ENCODE peak calls at places on chromosomes 11 and 22, in six cellular contexts. One of them, this sample, is unnamed.

GRCh38 chr11:118789501-118790356 is 1.2 kb downstream of the DDX6 start:
- DNase-seq in AG04450: no peak
- DNase-seq in Peyer's patch: peak
- DNase-seq in fibroblast of lung: peak
- DNase-seq in pancreas: no peak
- DNase-seq in astrocyte: peak
- DNase-seq in this sample: no peak

GRCh38 chr11:95165638-95166037 is 65.4 kb downstream of the SESN3 start:
- DNase-seq in fibroblast of lung: no peak
- DNase-seq in pancreas: no peak
- DNase-seq in astrocyte: no peak
- DNase-seq in AG04450: no peak
- DNase-seq in Peyer's patch: no peak
- DNase-seq in this sample: no peak

GRCh38 chr11:128240546-128240945 is 346.8 kb downstream of the ETS1 start:
- DNase-seq in fibroblast of lung: peak
- DNase-seq in AG04450: no peak
- DNase-seq in astrocyte: peak
- DNase-seq in pancreas: no peak
- DNase-seq in Peyer's patch: no peak
- DNase-seq in this sample: no peak

GRCh38 chr11:2289859-2290258 is 11.9 kb downstream of the C11orf21 start:
- DNase-seq in AG04450: no peak
- DNase-seq in pancreas: no peak
- DNase-seq in Peyer's patch: no peak
- DNase-seq in astrocyte: no peak
- DNase-seq in fibroblast of lung: no peak
- DNase-seq in this sample: no peak

GRCh38 chr11:64339754-64340408 is at the start of gene CCDC88B:
- DNase-seq in fibroblast of lung: no peak
- DNase-seq in Peyer's patch: peak
- DNase-seq in AG04450: no peak
- DNase-seq in astrocyte: no peak
- DNase-seq in pancreas: no peak
- DNase-seq in this sample: no peak

GRCh38 chr11:112227002-112227401 is 774 bp downstream of the PTS start:
- DNase-seq in pancreas: no peak
- DNase-seq in astrocyte: peak
- DNase-seq in Peyer's patch: no peak
- DNase-seq in fibroblast of lung: peak
- DNase-seq in AG04450: no peak
- DNase-seq in this sample: no peak

GRCh38 chr11:66008095-66008467 is 3.7 kb upstream of the CST6 start:
- DNase-seq in Peyer's patch: no peak
- DNase-seq in fibroblast of lung: no peak
- DNase-seq in AG04450: no peak
- DNase-seq in astrocyte: no peak
- DNase-seq in pancreas: no peak
- DNase-seq in this sample: no peak

GRCh38 chr22:22682807-22683667 is 38.6 kb downstream of the GGTLC2 start:
- DNase-seq in fibroblast of lung: peak
- DNase-seq in pancreas: no peak
- DNase-seq in astrocyte: peak
- DNase-seq in Peyer's patch: no peak
- DNase-seq in AG04450: no peak
- DNase-seq in this sample: no peak

GRCh38 chr11:16856022-16856471 is 117.6 kb downstream of the C11orf58 start:
- DNase-seq in pancreas: no peak
- DNase-seq in astrocyte: no peak
- DNase-seq in Peyer's patch: no peak
- DNase-seq in fibroblast of lung: no peak
- DNase-seq in AG04450: no peak
- DNase-seq in this sample: no peak

GRCh38 chr11:99505319-99505718 is 484.6 kb downstream of the CNTN5 start:
- DNase-seq in pancreas: no peak
- DNase-seq in AG04450: peak
- DNase-seq in Peyer's patch: no peak
- DNase-seq in astrocyte: peak
- DNase-seq in fibroblast of lung: peak
- DNase-seq in this sample: no peak

GRCh38 chr11:64724863-64725535 is 2.0 kb upstream of the NRXN2 start:
- DNase-seq in pancreas: no peak
- DNase-seq in fibroblast of lung: no peak
- DNase-seq in astrocyte: no peak
- DNase-seq in Peyer's patch: no peak
- DNase-seq in AG04450: no peak
- DNase-seq in this sample: no peak

GRCh38 chr11:94128746-94129504 is at the start of gene PANX1:
- DNase-seq in AG04450: peak
- DNase-seq in Peyer's patch: peak
- DNase-seq in fibroblast of lung: peak
- DNase-seq in pancreas: peak
- DNase-seq in astrocyte: peak
- DNase-seq in this sample: peak

GRCh38 chr11:65788801-65789200 is 1.9 kb downstream of the OVOL1 start:
- DNase-seq in fibroblast of lung: no peak
- DNase-seq in Peyer's patch: no peak
- DNase-seq in astrocyte: no peak
- DNase-seq in pancreas: no peak
- DNase-seq in AG04450: no peak
- DNase-seq in this sample: no peak

GRCh38 chr22:46665151-46665695 is 45.0 kb downstream of the GRAMD4 start:
- DNase-seq in AG04450: no peak
- DNase-seq in pancreas: no peak
- DNase-seq in astrocyte: no peak
- DNase-seq in Peyer's patch: no peak
- DNase-seq in fibroblast of lung: no peak
- DNase-seq in this sample: no peak

GRCh38 chr11:66315921-66316811 is 678 bp downstream of the CD248 start:
- DNase-seq in fibroblast of lung: no peak
- DNase-seq in astrocyte: no peak
- DNase-seq in Peyer's patch: no peak
- DNase-seq in AG04450: no peak
- DNase-seq in pancreas: no peak
- DNase-seq in this sample: no peak

GRCh38 chr11:116540645-116541044 is 232.1 kb downstream of the BUD13 start:
- DNase-seq in Peyer's patch: no peak
- DNase-seq in astrocyte: no peak
- DNase-seq in pancreas: no peak
- DNase-seq in fibroblast of lung: no peak
- DNase-seq in AG04450: no peak
- DNase-seq in this sample: no peak

GRCh38 chr11:1520209-1520986 is 33.8 kb upstream of the MOB2 start:
- DNase-seq in fibroblast of lung: no peak
- DNase-seq in Peyer's patch: no peak
- DNase-seq in AG04450: no peak
- DNase-seq in astrocyte: no peak
- DNase-seq in pancreas: no peak
- DNase-seq in this sample: no peak

DNA sequence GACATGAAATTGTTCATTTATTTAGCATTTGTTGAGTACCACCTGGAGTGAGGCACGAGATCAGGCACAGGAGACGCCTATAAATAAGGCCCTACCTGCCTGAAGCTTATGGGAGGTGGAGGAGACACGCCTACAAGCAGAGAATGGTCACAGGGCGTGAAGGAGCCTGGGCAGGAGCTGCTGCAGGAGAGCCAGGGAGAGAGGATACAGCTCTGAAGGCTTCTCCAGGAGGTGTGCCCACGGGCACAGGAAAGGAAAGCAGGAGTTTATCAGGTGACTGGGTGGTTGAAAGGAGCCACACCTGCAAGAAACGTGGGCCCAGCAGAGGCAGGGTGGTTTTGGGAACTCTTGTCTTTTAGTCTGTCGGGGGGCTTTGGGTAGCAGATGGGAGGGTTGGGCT is 70.3 kb downstream of the BMAL1 start:
- DNase-seq in fibroblast of lung: no peak
- DNase-seq in astrocyte: no peak
- DNase-seq in Peyer's patch: no peak
- DNase-seq in pancreas: no peak
- DNase-seq in AG04450: no peak
- DNase-seq in this sample: no peak
- H3K4me3 ChIP-seq in fibroblast of lung: no peak
- H3K4me3 ChIP-seq in astrocyte: no peak
- H3K4me3 ChIP-seq in Peyer's patch: no peak
- H3K4me3 ChIP-seq in pancreas: no peak
- H3K4me3 ChIP-seq in AG04450: no peak
- H3K4me3 ChIP-seq in this sample: no peak

GRCh38 chr11:73272680-73273038 is 521 bp downstream of the P2RY6 start:
- DNase-seq in AG04450: no peak
- DNase-seq in pancreas: no peak
- DNase-seq in astrocyte: no peak
- DNase-seq in Peyer's patch: no peak
- DNase-seq in fibroblast of lung: no peak
- DNase-seq in this sample: no peak
- H3K27ac ChIP-seq in AG04450: no peak
- H3K27ac ChIP-seq in pancreas: no peak
- H3K27ac ChIP-seq in astrocyte: no peak
- H3K27ac ChIP-seq in Peyer's patch: no peak
- H3K27ac ChIP-seq in fibroblast of lung: no peak
- H3K27ac ChIP-seq in this sample: no peak

DNA sequence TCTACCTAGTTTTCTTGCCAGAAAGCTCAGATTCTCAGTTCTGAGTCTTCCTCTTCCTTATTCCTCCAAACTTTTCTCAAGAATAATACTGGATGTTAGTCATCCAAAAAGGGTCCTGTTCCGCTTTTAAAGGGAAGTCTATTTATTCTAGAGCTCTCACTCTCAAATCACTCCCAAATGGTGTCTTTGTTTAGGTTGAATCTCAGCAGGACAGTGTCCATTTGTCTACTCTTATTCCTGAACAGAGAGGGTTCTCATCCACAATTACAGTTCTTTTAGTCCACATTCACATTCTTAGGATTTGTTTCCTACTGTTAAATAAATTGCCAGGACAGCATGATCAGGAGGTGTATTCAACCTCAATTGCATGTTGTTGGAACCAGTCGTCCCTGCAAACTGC is 61.3 kb downstream of the MUC15 start:
- DNase-seq in fibroblast of lung: no peak
- DNase-seq in AG04450: no peak
- DNase-seq in Peyer's patch: no peak
- DNase-seq in pancreas: no peak
- DNase-seq in astrocyte: no peak
- DNase-seq in this sample: no peak
- TF ChIP-seq CTCF in fibroblast of lung: no peak
- TF ChIP-seq CTCF in AG04450: no peak
- TF ChIP-seq CTCF in Peyer's patch: no peak
- TF ChIP-seq CTCF in pancreas: no peak
- TF ChIP-seq CTCF in astrocyte: no peak
- TF ChIP-seq CTCF in this sample: no peak

DNA sequence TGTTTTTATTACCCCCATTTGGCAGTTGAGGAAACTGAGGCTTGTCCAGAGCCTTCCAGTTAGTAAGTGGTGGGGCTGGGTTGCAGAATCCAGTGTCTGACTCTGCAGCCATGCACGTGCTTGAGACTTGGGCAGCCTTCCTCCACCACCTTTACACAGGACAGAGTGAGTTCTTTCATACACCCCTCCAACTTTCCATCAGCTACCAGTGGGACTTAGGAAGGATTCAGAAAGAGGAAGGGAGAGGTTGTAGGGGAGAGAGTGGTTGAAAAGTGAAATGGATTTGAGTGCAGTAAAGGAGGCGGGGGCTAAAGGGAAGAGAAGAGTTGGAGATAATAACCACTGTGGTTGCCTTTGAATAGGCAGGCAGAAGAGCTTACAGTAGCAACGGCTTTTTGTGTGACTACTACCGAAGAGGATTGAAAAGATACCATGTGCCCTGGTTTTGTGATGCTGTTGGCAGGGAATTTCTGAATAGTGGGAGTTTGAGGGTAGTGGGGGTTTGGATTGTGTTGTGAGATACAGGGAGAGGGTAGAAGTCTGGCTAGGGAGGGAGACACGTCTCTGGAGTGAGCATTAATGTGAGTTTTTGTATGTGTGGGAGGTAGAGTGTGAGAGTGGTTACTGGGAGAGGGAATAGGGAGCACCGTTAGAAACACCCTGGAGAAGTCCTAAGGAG is 1.7 kb downstream of the UVRAG start:
- DNase-seq in AG04450: no peak
- DNase-seq in pancreas: no peak
- DNase-seq in fibroblast of lung: no peak
- DNase-seq in Peyer's patch: no peak
- DNase-seq in astrocyte: no peak
- DNase-seq in this sample: no peak
- H3K4me3 ChIP-seq in AG04450: peak
- H3K4me3 ChIP-seq in pancreas: peak
- H3K4me3 ChIP-seq in fibroblast of lung: peak
- H3K4me3 ChIP-seq in Peyer's patch: peak
- H3K4me3 ChIP-seq in astrocyte: peak
- H3K4me3 ChIP-seq in this sample: peak

DNA sequence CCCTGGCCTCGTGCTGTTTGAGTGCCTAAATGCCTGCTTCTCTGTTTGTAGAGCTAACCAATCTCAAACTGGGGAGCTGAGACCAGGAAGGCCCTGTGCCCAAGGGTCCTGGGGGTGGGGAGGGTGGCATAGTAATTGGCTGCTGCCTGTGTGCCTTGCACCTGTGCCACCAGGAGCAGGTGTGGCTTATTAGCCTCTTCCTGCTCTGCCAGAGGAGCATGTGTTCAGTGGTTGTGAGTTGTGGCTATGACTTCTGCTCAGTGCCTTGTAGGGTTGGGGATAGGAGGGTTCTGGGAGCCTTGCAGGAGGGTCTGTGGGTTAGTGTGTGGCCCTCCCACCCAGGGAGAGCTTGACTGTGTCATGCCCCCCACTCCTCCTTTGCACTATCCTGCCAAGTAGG is 109.2 kb downstream of the ZBTB16 start:
- DNase-seq in astrocyte: no peak
- DNase-seq in fibroblast of lung: no peak
- DNase-seq in AG04450: no peak
- DNase-seq in Peyer's patch: peak
- DNase-seq in pancreas: no peak
- DNase-seq in this sample: no peak
- H3K27ac ChIP-seq in astrocyte: no peak
- H3K27ac ChIP-seq in fibroblast of lung: no peak
- H3K27ac ChIP-seq in AG04450: no peak
- H3K27ac ChIP-seq in Peyer's patch: peak
- H3K27ac ChIP-seq in pancreas: no peak
- H3K27ac ChIP-seq in this sample: peak

GRCh38 chr11:120527111-120527748 is 15.7 kb downstream of the GRIK4 start:
- DNase-seq in fibroblast of lung: peak
- DNase-seq in AG04450: peak
- DNase-seq in pancreas: no peak
- DNase-seq in Peyer's patch: no peak
- DNase-seq in astrocyte: peak
- DNase-seq in this sample: no peak
- TF ChIP-seq CTCF in fibroblast of lung: peak
- TF ChIP-seq CTCF in AG04450: peak
- TF ChIP-seq CTCF in pancreas: no peak
- TF ChIP-seq CTCF in Peyer's patch: no peak
- TF ChIP-seq CTCF in astrocyte: no peak
- TF ChIP-seq CTCF in this sample: no peak

GRCh38 chr11:15471709-15472404 is 357.1 kb downstream of the INSC start:
- DNase-seq in AG04450: no peak
- DNase-seq in pancreas: no peak
- DNase-seq in fibroblast of lung: no peak
- DNase-seq in astrocyte: no peak
- DNase-seq in Peyer's patch: no peak
- DNase-seq in this sample: no peak
- H3K4me3 ChIP-seq in AG04450: no peak
- H3K4me3 ChIP-seq in pancreas: no peak
- H3K4me3 ChIP-seq in fibroblast of lung: no peak
- H3K4me3 ChIP-seq in astrocyte: no peak
- H3K4me3 ChIP-seq in Peyer's patch: no peak
- H3K4me3 ChIP-seq in this sample: no peak

This sample was measured in dorsolateral prefrontal cortex.